ENCODE peak calls at places on chromosomes 6 and 20, in five cellular contexts. One of them, this sample, is unnamed.

GRCh38 chr6:100633096-100633766 is 168.5 kb upstream of the SIM1 start:
- DNase-seq in NCI-H1092 treated with DMSO at 0.1 percent for 48 hours: no peak
- DNase-seq in renal cortical epithelial cell: peak
- DNase-seq in amygdala: peak
- DNase-seq in right cardiac atrium: no peak
- DNase-seq in this sample: no peak

GRCh38 chr6:38337819-38338465 is 301.8 kb downstream of the BTBD9 start:
- DNase-seq in NCI-H1092 treated with DMSO at 0.1 percent for 48 hours: no peak
- DNase-seq in right cardiac atrium: no peak
- DNase-seq in amygdala: no peak
- DNase-seq in renal cortical epithelial cell: peak
- DNase-seq in this sample: no peak

GRCh38 chr6:83252717-83253116 is 59.6 kb downstream of the RWDD2A start:
- DNase-seq in NCI-H1092 treated with DMSO at 0.1 percent for 48 hours: no peak
- DNase-seq in renal cortical epithelial cell: peak
- DNase-seq in right cardiac atrium: no peak
- DNase-seq in amygdala: no peak
- DNase-seq in this sample: no peak

GRCh38 chr20:1204061-1204460 is 807 bp downstream of the C20orf202 start:
- DNase-seq in amygdala: no peak
- DNase-seq in NCI-H1092 treated with DMSO at 0.1 percent for 48 hours: no peak
- DNase-seq in right cardiac atrium: no peak
- DNase-seq in renal cortical epithelial cell: no peak
- DNase-seq in this sample: no peak

GRCh38 chr6:165585060-165585459 is 78.0 kb downstream of the PDE10A start:
- DNase-seq in right cardiac atrium: no peak
- DNase-seq in renal cortical epithelial cell: peak
- DNase-seq in NCI-H1092 treated with DMSO at 0.1 percent for 48 hours: no peak
- DNase-seq in amygdala: no peak
- DNase-seq in this sample: no peak

GRCh38 chr6:134593887-134594286 is 276.0 kb upstream of the SGK1 start:
- DNase-seq in renal cortical epithelial cell: no peak
- DNase-seq in right cardiac atrium: no peak
- DNase-seq in NCI-H1092 treated with DMSO at 0.1 percent for 48 hours: no peak
- DNase-seq in amygdala: peak
- DNase-seq in this sample: no peak

GRCh38 chr6:11654876-11655275 is 117.3 kb downstream of the TMEM170B start:
- DNase-seq in NCI-H1092 treated with DMSO at 0.1 percent for 48 hours: no peak
- DNase-seq in right cardiac atrium: no peak
- DNase-seq in amygdala: no peak
- DNase-seq in renal cortical epithelial cell: no peak
- DNase-seq in this sample: no peak

GRCh38 chr6:157585274-157586087 is 204.5 kb downstream of the ZDHHC14 start:
- DNase-seq in renal cortical epithelial cell: no peak
- DNase-seq in amygdala: no peak
- DNase-seq in NCI-H1092 treated with DMSO at 0.1 percent for 48 hours: no peak
- DNase-seq in right cardiac atrium: no peak
- DNase-seq in this sample: no peak

GRCh38 chr20:61185841-61186601 is 66.0 kb upstream of the CDH4 start:
- DNase-seq in renal cortical epithelial cell: peak
- DNase-seq in right cardiac atrium: no peak
- DNase-seq in NCI-H1092 treated with DMSO at 0.1 percent for 48 hours: no peak
- DNase-seq in amygdala: no peak
- DNase-seq in this sample: no peak

GRCh38 chr6:167907837-167908681 is 81.3 kb downstream of the AFDN start:
- DNase-seq in right cardiac atrium: no peak
- DNase-seq in renal cortical epithelial cell: peak
- DNase-seq in amygdala: no peak
- DNase-seq in NCI-H1092 treated with DMSO at 0.1 percent for 48 hours: peak
- DNase-seq in this sample: peak

GRCh38 chr6:144840619-144841018 is 555.5 kb downstream of the UTRN start:
- DNase-seq in NCI-H1092 treated with DMSO at 0.1 percent for 48 hours: peak
- DNase-seq in amygdala: no peak
- DNase-seq in renal cortical epithelial cell: no peak
- DNase-seq in right cardiac atrium: no peak
- DNase-seq in this sample: no peak

GRCh38 chr20:9070304-9070703 is 1.4 kb downstream of the PLCB4 start:
- DNase-seq in right cardiac atrium: no peak
- DNase-seq in renal cortical epithelial cell: no peak
- DNase-seq in NCI-H1092 treated with DMSO at 0.1 percent for 48 hours: no peak
- DNase-seq in amygdala: no peak
- DNase-seq in this sample: peak

GRCh38 chr6:21595951-21596378 is 2.4 kb downstream of the SOX4 start:
- DNase-seq in right cardiac atrium: peak
- DNase-seq in NCI-H1092 treated with DMSO at 0.1 percent for 48 hours: peak
- DNase-seq in amygdala: no peak
- DNase-seq in renal cortical epithelial cell: no peak
- DNase-seq in this sample: peak

GRCh38 chr6:41713161-41713649 is 22.2 kb downstream of the TFEB start:
- DNase-seq in right cardiac atrium: no peak
- DNase-seq in amygdala: peak
- DNase-seq in NCI-H1092 treated with DMSO at 0.1 percent for 48 hours: peak
- DNase-seq in renal cortical epithelial cell: peak
- DNase-seq in this sample: peak

GRCh38 chr6:42260972-42261371 is 43.3 kb upstream of the MRPS10 start:
- DNase-seq in amygdala: no peak
- DNase-seq in renal cortical epithelial cell: no peak
- DNase-seq in right cardiac atrium: peak
- DNase-seq in NCI-H1092 treated with DMSO at 0.1 percent for 48 hours: no peak
- DNase-seq in this sample: no peak

GRCh38 chr20:14698605-14699373 is 361.4 kb upstream of the FLRT3 start:
- DNase-seq in NCI-H1092 treated with DMSO at 0.1 percent for 48 hours: no peak
- DNase-seq in renal cortical epithelial cell: no peak
- DNase-seq in amygdala: no peak
- DNase-seq in right cardiac atrium: no peak
- DNase-seq in this sample: no peak

GRCh38 chr6:156402628-156403027 is 374.6 kb upstream of the ARID1B start:
- DNase-seq in amygdala: no peak
- DNase-seq in renal cortical epithelial cell: no peak
- DNase-seq in right cardiac atrium: no peak
- DNase-seq in NCI-H1092 treated with DMSO at 0.1 percent for 48 hours: no peak
- DNase-seq in this sample: no peak

GRCh38 chr6:136415351-136416005 is 125.8 kb upstream of the BCLAF1 start:
- DNase-seq in renal cortical epithelial cell: no peak
- DNase-seq in amygdala: no peak
- DNase-seq in right cardiac atrium: no peak
- DNase-seq in NCI-H1092 treated with DMSO at 0.1 percent for 48 hours: no peak
- DNase-seq in this sample: no peak

GRCh38 chr20:51697119-51697826 is 70.9 kb downstream of the ATP9A start:
- DNase-seq in NCI-H1092 treated with DMSO at 0.1 percent for 48 hours: peak
- DNase-seq in right cardiac atrium: no peak
- DNase-seq in renal cortical epithelial cell: no peak
- DNase-seq in amygdala: no peak
- DNase-seq in this sample: peak

GRCh38 chr20:50267041-50267865 is 76.6 kb downstream of the CEBPB start:
- DNase-seq in amygdala: no peak
- DNase-seq in renal cortical epithelial cell: no peak
- DNase-seq in right cardiac atrium: peak
- DNase-seq in NCI-H1092 treated with DMSO at 0.1 percent for 48 hours: no peak
- DNase-seq in this sample: no peak

GRCh38 chr6:122619309-122619708 is 9.1 kb downstream of the PKIB start:
- DNase-seq in NCI-H1092 treated with DMSO at 0.1 percent for 48 hours: no peak
- DNase-seq in renal cortical epithelial cell: no peak
- DNase-seq in right cardiac atrium: no peak
- DNase-seq in amygdala: no peak
- DNase-seq in this sample: no peak

GRCh38 chr6:163345931-163346330 is 68.6 kb upstream of the QKI start:
- DNase-seq in amygdala: no peak
- DNase-seq in right cardiac atrium: no peak
- DNase-seq in NCI-H1092 treated with DMSO at 0.1 percent for 48 hours: no peak
- DNase-seq in renal cortical epithelial cell: no peak
- DNase-seq in this sample: no peak